ENCODE peak calls at places on chromosomes 2 and 18, in nine cellular contexts. Y, D, L, S, U, A, C, I and M are unnamed samples.
A peak's percentile ranks its signal among the peaks of the same experiment; 100 is the strongest.

GRCh38 chr2:168978461-168978861 is 52.7 kb downstream of the ABCB11 start:
- DNase-seq in L (no peak), Y (no peak), C (no peak), U (no peak), S (peak; percentile 25), D (no peak), I (no peak), A (no peak), M (no peak)

GRCh38 chr2:157261199-157261782 is 3.8 kb downstream of the GALNT5 start:
- DNase-seq in D (no peak), S (peak; percentile 7), I (no peak), C (no peak), U (no peak), L (no peak), A (no peak), Y (peak; percentile 78), M (peak; percentile 60)

GRCh38 chr2:234488913-234489451 is 7.9 kb downstream of the ARL4C start:
- DNase-seq in Y (no peak), U (no peak), S (no peak), L (no peak), I (no peak), D (no peak), A (peak; percentile 45), C (no peak), M (no peak)

GRCh38 chr2:73373335-73373734 is 12.3 kb upstream of the ALMS1 start:
- DNase-seq in A (no peak), S (no peak), L (no peak), D (no peak), C (no peak), I (no peak), U (no peak), Y (no peak), M (no peak)

GRCh38 chr2:237866119-237866621 is 6.7 kb downstream of the RAMP1 start:
- DNase-seq in D (no peak), C (no peak), A (no peak), L (no peak), U (no peak), S (no peak), Y (peak; percentile 48), I (no peak), M (peak; percentile 31)

GRCh38 chr18:70172225-70172624 is 33.3 kb downstream of the RTTN start:
- DNase-seq in I (peak; percentile 8), L (no peak), A (no peak), S (no peak), Y (peak; percentile 39), C (no peak), U (no peak), D (no peak), M (peak; percentile 60)

GRCh38 chr2:191359186-191359585 is 114.0 kb downstream of the MYO1B start:
- DNase-seq in U (no peak), S (no peak), C (no peak), Y (no peak), L (no peak), A (no peak), I (no peak), D (no peak), M (no peak)

GRCh38 chr2:235098273-235098672 is 146.5 kb downstream of the SH3BP4 start:
- DNase-seq in U (no peak), A (no peak), S (no peak), I (peak; percentile 17), L (no peak), D (no peak), Y (no peak), C (no peak), M (no peak)

GRCh38 chr18:38930881-38931753 is 1365.5 kb upstream of the CELF4 start:
- DNase-seq in U (no peak), Y (no peak), I (peak; percentile 51), C (no peak), A (no peak), S (no peak), L (no peak), D (no peak), M (no peak)

GRCh38 chr18:77061946-77062517 is 70.6 kb downstream of the MBP start:
- DNase-seq in A (peak; percentile 54), L (no peak), I (peak; percentile 62), U (no peak), S (peak; percentile 72), D (no peak), C (no peak), Y (no peak), M (no peak)

GRCh38 chr2:104606056-104606455 is 247.9 kb upstream of the POU3F3 start:
- DNase-seq in Y (no peak), C (no peak), A (no peak), D (no peak), I (no peak), S (no peak), U (no peak), L (no peak), M (no peak)

GRCh38 chr2:233273120-233273519 is 21.6 kb downstream of the ATG16L1 start:
- DNase-seq in S (no peak), Y (no peak), C (no peak), I (no peak), L (no peak), D (no peak), U (no peak), A (no peak), M (no peak)

GRCh38 chr18:1663879-1664705 is 759.4 kb downstream of the ADCYAP1 start:
- DNase-seq in U (peak; percentile 32), L (peak; percentile 55), D (peak; percentile 71), Y (peak; percentile 3), A (peak; percentile 40), S (peak; percentile 63), C (peak; percentile 67), I (peak; percentile 89), M (peak; percentile 49)

GRCh38 chr18:12741351-12741750 is 38.5 kb downstream of the PSMG2 start:
- DNase-seq in S (no peak), D (no peak), U (no peak), Y (peak; percentile 91), A (no peak), C (peak; percentile 14), L (no peak), I (no peak), M (peak; percentile 53)

GRCh38 chr18:74806700-74807416 is 209.2 kb downstream of the ZNF407 start:
- DNase-seq in U (no peak), I (no peak), S (no peak), D (no peak), L (no peak), A (peak; percentile 64), C (no peak), Y (peak; percentile 88), M (peak; percentile 82)

GRCh38 chr2:28356095-28356911 is 36.4 kb upstream of the FOSL2 start:
- DNase-seq in D (peak; percentile 64), S (peak; percentile 45), Y (peak; percentile 82), I (no peak), A (no peak), U (peak; percentile 93), L (peak; percentile 95), C (peak; percentile 98), M (peak; percentile 90)

GRCh38 chr18:46555724-46556123 is 101.3 kb downstream of the LOXHD1 start:
- DNase-seq in C (peak; percentile 21), D (no peak), I (peak; percentile 84), L (no peak), S (peak; percentile 44), U (no peak), A (peak; percentile 6), Y (peak; percentile 12), M (peak; percentile 2)
- TF ChIP-seq CTCF in C (peak; percentile 50), D (no peak), I (peak; percentile 90), L (no peak), S (peak; percentile 50), U (no peak), A (peak; percentile 53), Y (peak; percentile 35), M (peak; percentile 42)

DNA sequence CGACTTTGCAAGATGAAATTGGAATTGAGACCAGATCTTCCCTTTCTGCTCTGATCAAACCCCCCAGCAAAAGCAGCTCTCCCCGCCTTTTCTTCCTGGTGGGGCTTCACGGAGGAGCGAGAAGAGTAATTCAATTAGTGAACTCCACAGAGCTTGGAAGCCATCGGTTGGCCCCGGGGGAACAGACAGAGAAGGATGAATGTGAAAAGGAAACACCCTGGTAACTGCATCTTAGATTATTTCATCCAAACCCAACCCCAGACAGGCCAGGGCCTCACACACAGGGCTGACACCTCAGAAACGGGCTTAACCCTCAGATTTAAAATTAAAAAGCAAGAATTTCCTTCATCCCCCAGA is 18.3 kb downstream of the SMAD7 start:
- DNase-seq in C (peak; percentile 47), U (no peak), S (peak; percentile 33), I (no peak), A (no peak), Y (no peak), D (no peak), L (no peak), M (no peak)
- H3K4me3 ChIP-seq in C (peak overlapping the region; percentile 29), U (no peak overlapping the region), S (no peak overlapping the region), I (peak overlapping the region; percentile 17), A (peak overlapping the region; percentile 40), Y (no peak overlapping the region), D (no peak overlapping the region), L (peak overlapping the region; percentile 16), M (peak overlapping the region; percentile 18)

GRCh38 chr18:35778850-35779634 is 193.4 kb upstream of the RMP24 start:
- DNase-seq in I (no peak), Y (peak; percentile 54), S (no peak), U (no peak), D (no peak), A (no peak), C (no peak), L (no peak), M (no peak)

GRCh38 chr18:35776481-35776880 is 194.9 kb downstream of the GALNT1 start:
- DNase-seq in S (no peak), L (no peak), C (no peak), Y (peak; percentile 3), D (no peak), I (no peak), A (no peak), U (no peak), M (no peak)

GRCh38 chr18:35780937-35781336 is 191.5 kb upstream of the RMP24 start:
- DNase-seq in A (no peak), U (no peak), I (peak; percentile 48), L (no peak), C (no peak), D (no peak), S (no peak), Y (no peak), M (no peak)

GRCh38 chr18:35775887-35776286 is 194.3 kb downstream of the GALNT1 start:
- DNase-seq in S (peak; percentile 27), L (no peak), C (no peak), I (peak; percentile 59), U (no peak), Y (peak; percentile 15), D (no peak), A (no peak), M (peak; percentile 15)

DNA sequence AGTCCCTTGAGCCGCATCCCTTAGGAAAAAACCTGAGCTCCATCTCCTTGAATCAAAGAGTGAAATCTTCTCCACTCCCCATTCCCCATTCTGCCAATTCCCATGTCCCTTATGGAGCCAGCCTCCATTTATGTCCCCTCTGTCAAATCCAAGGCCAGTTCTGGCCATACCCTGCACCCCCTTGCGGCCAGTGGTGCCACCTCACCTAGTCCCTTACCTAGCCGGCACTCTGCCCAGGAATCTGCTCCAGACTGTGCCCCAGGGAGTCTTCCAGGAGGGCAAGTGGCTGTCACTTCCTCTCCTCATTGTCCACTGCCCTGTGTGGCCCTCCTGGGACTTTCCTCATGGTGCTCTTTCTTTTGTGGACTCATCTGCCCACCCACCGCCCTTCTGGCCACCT is 195.4 kb upstream of the RMP24 start:
- DNase-seq in Y (no peak), U (no peak), C (peak; percentile 27), A (no peak), L (no peak), S (no peak), I (peak; percentile 41), D (no peak), M (no peak)
- TF ChIP-seq CTCF in Y (no peak), U (no peak), C (peak; percentile 37), A (no peak), L (no peak), S (peak; percentile 18), I (no peak), D (no peak), M (no peak)

GRCh38 chr18:59681051-59681450 is 16.2 kb downstream of the CCBE1 start:
- DNase-seq in I (no peak), D (no peak), S (no peak), C (no peak), U (no peak), L (no peak), Y (no peak), A (no peak), M (no peak)
- H3K4me3 ChIP-seq in I (no peak overlapping the region), D (no peak overlapping the region), S (no peak overlapping the region), C (no peak overlapping the region), U (no peak overlapping the region), L (no peak overlapping the region), Y (no peak overlapping the region), A (no peak overlapping the region), M (no peak overlapping the region)